ENCODE peak calls at places on chromosomes 6 and 20, in five cellular contexts. One of them, this sample, is unnamed.

GRCh38 chr20:5297280-5298004 is 19.3 kb downstream of the PROKR2 start:
- DNase-seq in stimulated activated CD4-positive, alpha-beta T cell treated with anti-CD3 and anti-CD28 coated beads, Interleukin-12 subunit alpha, Interleukin-12 subunit beta, amount 100 ng/mL, for 4 hours: no peak
- DNase-seq in fibroblast of the aortic adventitia: peak
- DNase-seq in T-helper 1 cell: no peak
- DNase-seq in NCI-H1417 treated with DMSO at 0.1 percent for 48 hours: no peak
- DNase-seq in this sample: no peak

GRCh38 chr6:78701407-78701806 is 165.9 kb upstream of the IRAK1BP1 start:
- DNase-seq in stimulated activated CD4-positive, alpha-beta T cell treated with anti-CD3 and anti-CD28 coated beads, Interleukin-12 subunit alpha, Interleukin-12 subunit beta, amount 100 ng/mL, for 4 hours: no peak
- DNase-seq in fibroblast of the aortic adventitia: peak
- DNase-seq in T-helper 1 cell: no peak
- DNase-seq in NCI-H1417 treated with DMSO at 0.1 percent for 48 hours: no peak
- DNase-seq in this sample: no peak

GRCh38 chr6:27205375-27206278 is 41.9 kb upstream of the PRSS16 start:
- DNase-seq in stimulated activated CD4-positive, alpha-beta T cell treated with anti-CD3 and anti-CD28 coated beads, Interleukin-12 subunit alpha, Interleukin-12 subunit beta, amount 100 ng/mL, for 4 hours: peak
- DNase-seq in fibroblast of the aortic adventitia: no peak
- DNase-seq in T-helper 1 cell: no peak
- DNase-seq in NCI-H1417 treated with DMSO at 0.1 percent for 48 hours: no peak
- DNase-seq in this sample: peak

GRCh38 chr6:44431118-44431725 is 43.7 kb downstream of the CDC5L start:
- DNase-seq in stimulated activated CD4-positive, alpha-beta T cell treated with anti-CD3 and anti-CD28 coated beads, Interleukin-12 subunit alpha, Interleukin-12 subunit beta, amount 100 ng/mL, for 4 hours: peak
- DNase-seq in fibroblast of the aortic adventitia: peak
- DNase-seq in T-helper 1 cell: peak
- DNase-seq in NCI-H1417 treated with DMSO at 0.1 percent for 48 hours: no peak
- DNase-seq in this sample: peak

GRCh38 chr6:16572317-16572716 is 188.9 kb downstream of the ATXN1 start:
- DNase-seq in stimulated activated CD4-positive, alpha-beta T cell treated with anti-CD3 and anti-CD28 coated beads, Interleukin-12 subunit alpha, Interleukin-12 subunit beta, amount 100 ng/mL, for 4 hours: no peak
- DNase-seq in fibroblast of the aortic adventitia: no peak
- DNase-seq in T-helper 1 cell: no peak
- DNase-seq in NCI-H1417 treated with DMSO at 0.1 percent for 48 hours: no peak
- DNase-seq in this sample: no peak

GRCh38 chr20:34222208-34222607 is 19.0 kb upstream of the ASIP start:
- DNase-seq in stimulated activated CD4-positive, alpha-beta T cell treated with anti-CD3 and anti-CD28 coated beads, Interleukin-12 subunit alpha, Interleukin-12 subunit beta, amount 100 ng/mL, for 4 hours: no peak
- DNase-seq in fibroblast of the aortic adventitia: peak
- DNase-seq in T-helper 1 cell: no peak
- DNase-seq in NCI-H1417 treated with DMSO at 0.1 percent for 48 hours: no peak
- DNase-seq in this sample: peak

GRCh38 chr6:33117826-33118277 is 42.1 kb downstream of the HLA-DPB1 start:
- DNase-seq in stimulated activated CD4-positive, alpha-beta T cell treated with anti-CD3 and anti-CD28 coated beads, Interleukin-12 subunit alpha, Interleukin-12 subunit beta, amount 100 ng/mL, for 4 hours: no peak
- DNase-seq in fibroblast of the aortic adventitia: no peak
- DNase-seq in T-helper 1 cell: no peak
- DNase-seq in NCI-H1417 treated with DMSO at 0.1 percent for 48 hours: no peak
- DNase-seq in this sample: no peak

GRCh38 chr6:27814665-27815424 is 97.4 kb downstream of the OR2B2 start:
- DNase-seq in stimulated activated CD4-positive, alpha-beta T cell treated with anti-CD3 and anti-CD28 coated beads, Interleukin-12 subunit alpha, Interleukin-12 subunit beta, amount 100 ng/mL, for 4 hours: peak
- DNase-seq in fibroblast of the aortic adventitia: peak
- DNase-seq in T-helper 1 cell: peak
- DNase-seq in NCI-H1417 treated with DMSO at 0.1 percent for 48 hours: no peak
- DNase-seq in this sample: peak

GRCh38 chr20:22711981-22712755 is 127.8 kb upstream of the FOXA2 start:
- DNase-seq in stimulated activated CD4-positive, alpha-beta T cell treated with anti-CD3 and anti-CD28 coated beads, Interleukin-12 subunit alpha, Interleukin-12 subunit beta, amount 100 ng/mL, for 4 hours: no peak
- DNase-seq in fibroblast of the aortic adventitia: peak
- DNase-seq in T-helper 1 cell: no peak
- DNase-seq in NCI-H1417 treated with DMSO at 0.1 percent for 48 hours: no peak
- DNase-seq in this sample: no peak

GRCh38 chr6:92910636-92911035 is 508.7 kb downstream of the EPHA7 start:
- DNase-seq in stimulated activated CD4-positive, alpha-beta T cell treated with anti-CD3 and anti-CD28 coated beads, Interleukin-12 subunit alpha, Interleukin-12 subunit beta, amount 100 ng/mL, for 4 hours: no peak
- DNase-seq in fibroblast of the aortic adventitia: no peak
- DNase-seq in T-helper 1 cell: no peak
- DNase-seq in NCI-H1417 treated with DMSO at 0.1 percent for 48 hours: no peak
- DNase-seq in this sample: no peak

This sample was measured in fibroblast of lung.